ENCODE peak calls at places on chromosome 13, in five cellular contexts. One of them, this sample, is unnamed.
A peak's percentile ranks its signal among the peaks of the same experiment; 100 is the strongest.

GRCh38 chr13:31965361-31966066 is 66.1 kb upstream of the FRY start:
- DNase-seq in tibial artery: no peak
- DNase-seq in GM10248: peak; percentile 46
- DNase-seq in ovary: no peak
- DNase-seq in BE2C: no peak
- DNase-seq in this sample: no peak

GRCh38 chr13:20350819-20351218 is 118.7 kb upstream of the GJB6 start:
- DNase-seq in tibial artery: no peak
- DNase-seq in GM10248: no peak
- DNase-seq in ovary: no peak
- DNase-seq in BE2C: no peak
- DNase-seq in this sample: no peak

GRCh38 chr13:42720116-42720857 is 61.1 kb upstream of the FAM216B start:
- DNase-seq in tibial artery: no peak
- DNase-seq in GM10248: no peak
- DNase-seq in ovary: peak; percentile 42
- DNase-seq in BE2C: peak; percentile 63
- DNase-seq in this sample: peak; percentile 39

GRCh38 chr13:62158520-62158919 is 742.9 kb upstream of the PCDH20 start:
- DNase-seq in tibial artery: no peak
- DNase-seq in GM10248: no peak
- DNase-seq in ovary: no peak
- DNase-seq in BE2C: no peak
- DNase-seq in this sample: no peak

GRCh38 chr13:41302743-41303142 is 8.3 kb upstream of the NAA16 start:
- DNase-seq in tibial artery: no peak
- DNase-seq in GM10248: no peak
- DNase-seq in ovary: no peak
- DNase-seq in BE2C: no peak
- DNase-seq in this sample: no peak

GRCh38 chr13:68190826-68191225 is 960.7 kb upstream of the PCDH9 start:
- DNase-seq in tibial artery: no peak
- DNase-seq in GM10248: no peak
- DNase-seq in ovary: no peak
- DNase-seq in BE2C: no peak
- DNase-seq in this sample: no peak

GRCh38 chr13:85816413-85816812 is 17.2 kb upstream of the SLITRK6 start:
- DNase-seq in tibial artery: no peak
- DNase-seq in GM10248: no peak
- DNase-seq in ovary: no peak
- DNase-seq in BE2C: no peak
- DNase-seq in this sample: no peak

GRCh38 chr13:32381539-32381938 is 46.4 kb downstream of the N4BP2L1 start:
- DNase-seq in tibial artery: no peak
- DNase-seq in GM10248: peak; percentile 31
- DNase-seq in ovary: no peak
- DNase-seq in BE2C: peak; percentile 19
- DNase-seq in this sample: no peak

GRCh38 chr13:93670858-93671257 is 444.3 kb downstream of the GPC6 start:
- DNase-seq in tibial artery: no peak
- DNase-seq in GM10248: no peak
- DNase-seq in ovary: no peak
- DNase-seq in BE2C: no peak
- DNase-seq in this sample: no peak

GRCh38 chr13:75226755-75227435 is 255.1 kb downstream of the TBC1D4 start:
- DNase-seq in tibial artery: no peak
- DNase-seq in GM10248: no peak
- DNase-seq in ovary: no peak
- DNase-seq in BE2C: no peak
- DNase-seq in this sample: no peak

GRCh38 chr13:49464621-49465325 is 20.7 kb downstream of the SETDB2 start:
- DNase-seq in tibial artery: no peak
- DNase-seq in GM10248: no peak
- DNase-seq in ovary: no peak
- DNase-seq in BE2C: no peak
- DNase-seq in this sample: no peak

GRCh38 chr13:112867301-112867711 is 101.7 kb upstream of the MCF2L start:
- DNase-seq in tibial artery: no peak
- DNase-seq in GM10248: no peak
- DNase-seq in ovary: no peak
- DNase-seq in BE2C: no peak
- DNase-seq in this sample: no peak

GRCh38 chr13:78137404-78138142 is 218.9 kb upstream of the EDNRB start:
- DNase-seq in tibial artery: no peak
- DNase-seq in GM10248: peak; percentile 37
- DNase-seq in ovary: no peak
- DNase-seq in BE2C: peak; percentile 26
- DNase-seq in this sample: no peak

GRCh38 chr13:44014501-44014900 is 134.8 kb downstream of the LACC1 start:
- DNase-seq in tibial artery: no peak
- DNase-seq in GM10248: no peak
- DNase-seq in ovary: no peak
- DNase-seq in BE2C: no peak
- DNase-seq in this sample: no peak

GRCh38 chr13:51519839-51520238 is 64.4 kb upstream of the WDFY2 start:
- DNase-seq in tibial artery: no peak
- DNase-seq in GM10248: no peak
- DNase-seq in ovary: no peak
- DNase-seq in BE2C: no peak
- DNase-seq in this sample: no peak

GRCh38 chr13:76993021-76993420 is 1.1 kb downstream of the CLN5 start:
- DNase-seq in tibial artery: no peak
- DNase-seq in GM10248: no peak
- DNase-seq in ovary: no peak
- DNase-seq in BE2C: no peak
- DNase-seq in this sample: no peak

GRCh38 chr13:67466569-67466968 is 236.4 kb upstream of the PCDH9 start:
- DNase-seq in tibial artery: no peak
- DNase-seq in GM10248: no peak
- DNase-seq in ovary: no peak
- DNase-seq in BE2C: no peak
- DNase-seq in this sample: no peak

GRCh38 chr13:101925731-101926130 is 473.3 kb downstream of the ITGBL1 start:
- DNase-seq in tibial artery: no peak
- DNase-seq in GM10248: no peak
- DNase-seq in ovary: no peak
- DNase-seq in BE2C: no peak
- DNase-seq in this sample: no peak

GRCh38 chr13:24307211-24308067 is 1.9 kb upstream of the C1QTNF9 start:
- DNase-seq in tibial artery: no peak
- DNase-seq in GM10248: no peak
- DNase-seq in ovary: no peak
- DNase-seq in BE2C: no peak
- DNase-seq in this sample: no peak

GRCh38 chr13:93745884-93746283 is 519.3 kb downstream of the GPC6 start:
- DNase-seq in tibial artery: no peak
- DNase-seq in GM10248: no peak
- DNase-seq in ovary: no peak
- DNase-seq in BE2C: no peak
- DNase-seq in this sample: no peak

GRCh38 chr13:73040968-73041580 is 17.7 kb upstream of the KLF5 start:
- DNase-seq in tibial artery: no peak
- DNase-seq in GM10248: no peak
- DNase-seq in ovary: no peak
- DNase-seq in BE2C: no peak
- DNase-seq in this sample: no peak

GRCh38 chr13:109836629-109837607 is 50.5 kb upstream of the IRS2 start:
- DNase-seq in tibial artery: no peak
- DNase-seq in GM10248: no peak
- DNase-seq in ovary: no peak
- DNase-seq in BE2C: no peak
- DNase-seq in this sample: no peak

GRCh38 chr13:61136515-61136914 is 279.1 kb downstream of the PCDH20 start:
- DNase-seq in tibial artery: no peak
- DNase-seq in GM10248: no peak
- DNase-seq in ovary: no peak
- DNase-seq in BE2C: no peak
- DNase-seq in this sample: no peak

GRCh38 chr13:106182404-106182803 is 353.1 kb downstream of the EFNB2 start:
- DNase-seq in tibial artery: no peak
- DNase-seq in GM10248: no peak
- DNase-seq in ovary: no peak
- DNase-seq in BE2C: no peak
- DNase-seq in this sample: no peak

GRCh38 chr13:42320375-42320787 is 48.4 kb downstream of the AKAP11 start:
- DNase-seq in tibial artery: no peak
- DNase-seq in GM10248: no peak
- DNase-seq in ovary: no peak
- DNase-seq in BE2C: no peak
- DNase-seq in this sample: no peak

GRCh38 chr13:79749985-79750551 is 269.1 kb downstream of the NDFIP2 start:
- DNase-seq in tibial artery: peak; percentile 78
- DNase-seq in GM10248: no peak
- DNase-seq in ovary: peak; percentile 69
- DNase-seq in BE2C: peak; percentile 10
- DNase-seq in this sample: peak; percentile 34

GRCh38 chr13:104111031-104111430 is 1044.8 kb upstream of the SLC10A2 start:
- DNase-seq in tibial artery: no peak
- DNase-seq in GM10248: no peak
- DNase-seq in ovary: no peak
- DNase-seq in BE2C: no peak
- DNase-seq in this sample: no peak

GRCh38 chr13:110797230-110797877 is 83.9 kb downstream of the ING1 start:
- DNase-seq in tibial artery: peak; percentile 20
- DNase-seq in GM10248: no peak
- DNase-seq in ovary: no peak
- DNase-seq in BE2C: no peak
- DNase-seq in this sample: no peak

GRCh38 chr13:57557979-57558529 is 73.5 kb upstream of the PCDH17 start:
- DNase-seq in tibial artery: no peak
- DNase-seq in GM10248: no peak
- DNase-seq in ovary: no peak
- DNase-seq in BE2C: no peak
- DNase-seq in this sample: no peak
- TF ChIP-seq CTCF in tibial artery: no peak
- TF ChIP-seq CTCF in GM10248: no peak
- TF ChIP-seq CTCF in ovary: no peak
- TF ChIP-seq CTCF in BE2C: peak; percentile 52
- TF ChIP-seq CTCF in this sample: no peak

DNA sequence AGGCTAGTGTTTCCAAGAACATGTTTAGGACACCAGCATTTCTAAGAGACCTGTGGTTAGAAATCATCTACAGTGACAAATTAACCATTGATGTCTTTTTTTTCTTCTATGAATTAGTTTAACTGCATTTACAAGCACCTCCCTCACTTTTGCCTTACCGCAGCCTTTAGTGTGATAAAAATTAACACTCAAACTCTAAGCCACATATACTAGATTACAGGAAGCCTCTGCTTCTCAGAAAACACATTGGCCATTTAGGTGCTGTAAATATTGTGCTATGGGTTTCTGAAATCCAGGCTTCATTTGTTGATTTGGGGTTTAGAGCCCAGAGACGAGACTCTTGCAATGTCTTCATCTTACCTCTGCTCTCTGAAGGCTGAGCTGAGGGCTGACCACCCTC is 34.6 kb upstream of the OLFM4 start:
- DNase-seq in tibial artery: no peak
- DNase-seq in GM10248: no peak
- DNase-seq in ovary: no peak
- DNase-seq in BE2C: no peak
- DNase-seq in this sample: no peak
- TF ChIP-seq CTCF in tibial artery: no peak
- TF ChIP-seq CTCF in GM10248: no peak
- TF ChIP-seq CTCF in ovary: no peak
- TF ChIP-seq CTCF in BE2C: no peak
- TF ChIP-seq CTCF in this sample: no peak

GRCh38 chr13:98871727-98872126 is 106.1 kb downstream of the DOCK9 start:
- DNase-seq in tibial artery: no peak
- DNase-seq in GM10248: no peak
- DNase-seq in ovary: no peak
- DNase-seq in BE2C: no peak
- DNase-seq in this sample: no peak

GRCh38 chr13:98868932-98869331 is 108.9 kb downstream of the DOCK9 start:
- DNase-seq in tibial artery: no peak
- DNase-seq in GM10248: no peak
- DNase-seq in ovary: no peak
- DNase-seq in BE2C: no peak
- DNase-seq in this sample: no peak

GRCh38 chr13:98873377-98874028 is 104.4 kb downstream of the DOCK9 start:
- DNase-seq in tibial artery: no peak
- DNase-seq in GM10248: no peak
- DNase-seq in ovary: no peak
- DNase-seq in BE2C: no peak
- DNase-seq in this sample: no peak

GRCh38 chr13:98866882-98867281 is 111.0 kb downstream of the DOCK9 start:
- DNase-seq in tibial artery: no peak
- DNase-seq in GM10248: no peak
- DNase-seq in ovary: no peak
- DNase-seq in BE2C: no peak
- DNase-seq in this sample: no peak

GRCh38 chr13:98869408-98870090 is 108.3 kb downstream of the DOCK9 start:
- DNase-seq in tibial artery: no peak
- DNase-seq in GM10248: no peak
- DNase-seq in ovary: peak; percentile 49
- DNase-seq in BE2C: peak; percentile 29
- DNase-seq in this sample: no peak
- TF ChIP-seq CTCF in tibial artery: no peak
- TF ChIP-seq CTCF in GM10248: peak; percentile 45
- TF ChIP-seq CTCF in ovary: no peak
- TF ChIP-seq CTCF in BE2C: no peak
- TF ChIP-seq CTCF in this sample: no peak

GRCh38 chr13:48001127-48001881 is at the start of gene SUCLA2:
- DNase-seq in tibial artery: peak; percentile 93
- DNase-seq in GM10248: peak; percentile 99
- DNase-seq in ovary: peak; percentile 93
- DNase-seq in BE2C: peak; percentile 97
- DNase-seq in this sample: peak; percentile 66
- TF ChIP-seq CTCF in tibial artery: no peak
- TF ChIP-seq CTCF in GM10248: no peak
- TF ChIP-seq CTCF in ovary: no peak
- TF ChIP-seq CTCF in BE2C: no peak
- TF ChIP-seq CTCF in this sample: no peak

GRCh38 chr13:100302391-100302790 is 213.5 kb downstream of the PCCA start:
- DNase-seq in tibial artery: no peak
- DNase-seq in GM10248: no peak
- DNase-seq in ovary: no peak
- DNase-seq in BE2C: no peak
- DNase-seq in this sample: no peak
- TF ChIP-seq CTCF in tibial artery: no peak
- TF ChIP-seq CTCF in GM10248: no peak
- TF ChIP-seq CTCF in ovary: no peak
- TF ChIP-seq CTCF in BE2C: no peak
- TF ChIP-seq CTCF in this sample: no peak

DNA sequence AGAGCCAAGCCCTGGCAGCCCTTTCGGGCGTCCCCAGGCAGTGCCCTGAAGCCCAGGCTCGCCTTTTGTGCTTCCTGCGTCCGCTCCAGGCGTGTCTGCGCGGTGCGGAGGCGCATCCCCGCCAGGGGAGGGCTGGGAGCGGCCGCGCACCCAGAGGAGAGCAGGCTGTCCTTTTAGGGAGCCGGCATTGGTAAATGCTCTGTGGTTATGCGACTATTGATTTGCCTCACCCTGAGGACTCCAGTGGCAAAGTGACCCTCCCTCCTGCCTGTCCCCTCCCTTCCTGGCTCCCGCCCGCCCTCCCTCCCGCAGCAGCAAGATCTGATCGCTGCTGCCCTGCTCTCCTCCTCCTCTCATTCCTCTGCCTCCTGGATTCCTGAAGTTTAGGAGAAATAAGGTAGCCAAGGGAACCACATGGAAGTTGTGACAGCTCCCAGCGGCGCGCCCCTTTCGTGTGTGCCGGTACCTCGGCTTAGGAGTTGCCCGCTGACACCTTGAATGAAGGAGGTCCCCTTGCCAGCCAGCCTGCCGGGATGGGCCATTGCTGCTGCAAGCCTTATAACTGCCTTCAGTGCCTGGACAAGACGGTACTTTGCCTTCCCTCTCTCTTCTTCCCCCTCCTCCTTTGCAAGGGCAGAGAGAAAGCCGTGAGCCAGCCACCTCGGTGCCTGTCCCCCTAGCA is 167.0 kb downstream of the SLC7A1 start:
- DNase-seq in tibial artery: no peak
- DNase-seq in GM10248: no peak
- DNase-seq in ovary: peak; percentile 60
- DNase-seq in BE2C: peak; percentile 61
- DNase-seq in this sample: no peak
- TF ChIP-seq CTCF in tibial artery: no peak
- TF ChIP-seq CTCF in GM10248: no peak
- TF ChIP-seq CTCF in ovary: no peak
- TF ChIP-seq CTCF in BE2C: peak; percentile 27
- TF ChIP-seq CTCF in this sample: no peak

This sample was measured in omental fat pad.